ENCODE peak calls at places on chromosome 13, in four cellular contexts. J, E, Z and G are unnamed samples.
A peak's percentile ranks its signal among the peaks of the same experiment; 100 is the strongest.

GRCh38 chr13:49098771-49099512 is 121.2 kb upstream of the MLNR start:
- DNase-seq in J (no peak), E (no peak), Z (no peak), G (no peak)

GRCh38 chr13:86567119-86567518 is 767.9 kb upstream of the SLITRK6 start:
- DNase-seq in J (no peak), E (peak; percentile 70), Z (no peak), G (no peak)

GRCh38 chr13:112175162-112176075 is 108.5 kb downstream of the SOX1 start:
- DNase-seq in J (no peak), E (peak; percentile 16), Z (no peak), G (no peak)

GRCh38 chr13:53041968-53042485 is 13.4 kb downstream of the OLFM4 start:
- DNase-seq in J (no peak), E (no peak), Z (no peak), G (no peak)

GRCh38 chr13:94181461-94182107 is 297.9 kb downstream of the DCT start:
- DNase-seq in J (no peak), E (no peak), Z (no peak), G (no peak)

GRCh38 chr13:45994752-45995151 is 57.8 kb downstream of the ZC3H13 start:
- DNase-seq in J (no peak), E (no peak), Z (no peak), G (no peak)

GRCh38 chr13:111484959-111485358 is 164.5 kb downstream of the TEX29 start:
- DNase-seq in J (no peak), E (no peak), Z (no peak), G (peak; percentile 0)

GRCh38 chr13:72963762-72964161 is 95.0 kb upstream of the KLF5 start:
- DNase-seq in J (no peak), E (no peak), Z (no peak), G (no peak)

GRCh38 chr13:106649495-106649894 is 81.6 kb upstream of the ARGLU1 start:
- DNase-seq in J (peak; percentile 43), E (no peak), Z (peak; percentile 43), G (no peak)

GRCh38 chr13:113649212-113649611 is 8.8 kb downstream of the ATP4B start:
- DNase-seq in J (no peak), E (peak; percentile 49), Z (no peak), G (no peak)

GRCh38 chr13:70987043-70987442 is 878.8 kb upstream of the KLHL1 start:
- DNase-seq in J (no peak), E (no peak), Z (no peak), G (no peak)

GRCh38 chr13:34779171-34779570 is 162.9 kb upstream of the NBEA start:
- DNase-seq in J (no peak), E (no peak), Z (no peak), G (no peak)

GRCh38 chr13:73231456-73231855 is 172.7 kb downstream of the KLF5 start:
- DNase-seq in J (no peak), E (no peak), Z (no peak), G (no peak)

GRCh38 chr13:112679932-112680677 is 9.7 kb upstream of the ATP11A start:
- DNase-seq in J (no peak), E (peak; percentile 22), Z (no peak), G (no peak)

GRCh38 chr13:106548064-106548696 is 12.7 kb upstream of the EFNB2 start:
- DNase-seq in J (no peak), E (no peak), Z (no peak), G (no peak)

GRCh38 chr13:79402679-79403078 is 3.4 kb downstream of the RBM26 start:
- DNase-seq in J (no peak), E (no peak), Z (no peak), G (no peak)

GRCh38 chr13:109274188-109274821 is 512.1 kb downstream of the IRS2 start:
- DNase-seq in J (peak; percentile 32), E (peak; percentile 86), Z (peak; percentile 40), G (peak; percentile 22)

GRCh38 chr13:80157261-80157942 is 183.5 kb downstream of the SPRY2 start:
- DNase-seq in J (peak; percentile 12), E (no peak), Z (no peak), G (no peak)

GRCh38 chr13:60329221-60329983 is 67.6 kb upstream of the TDRD3 start:
- DNase-seq in J (peak; percentile 14), E (peak; percentile 90), Z (peak; percentile 22), G (peak; percentile 43)

GRCh38 chr13:27770809-27771208 is 21.5 kb upstream of the GSX1 start:
- DNase-seq in J (peak; percentile 86), E (peak; percentile 76), Z (peak; percentile 53), G (no peak)

GRCh38 chr13:45051315-45051714 is 62.0 kb downstream of the GPALPP1 start:
- DNase-seq in J (no peak), E (no peak), Z (no peak), G (no peak)

GRCh38 chr13:48160879-48161278 is 66.0 kb upstream of the MED4 start:
- DNase-seq in J (peak; percentile 81), E (no peak), Z (peak; percentile 35), G (no peak)

GRCh38 chr13:50352720-50353491 is 337.7 kb downstream of the KCNRG start:
- DNase-seq in J (no peak), E (no peak), Z (no peak), G (no peak)

GRCh38 chr13:113947321-113948033 is 26.4 kb downstream of the C13orf46 start:
- DNase-seq in J (peak; percentile 49), E (peak; percentile 74), Z (peak; percentile 73), G (peak; percentile 83)

GRCh38 chr13:30872685-30873443 is 33.2 kb upstream of the MEDAG start:
- DNase-seq in J (peak; percentile 35), E (peak; percentile 86), Z (no peak), G (peak; percentile 53)

GRCh38 chr13:102651392-102651791 is 43.5 kb downstream of the METTL21C start:
- DNase-seq in J (peak; percentile 5), E (no peak), Z (peak; percentile 13), G (no peak)

GRCh38 chr13:43915451-43915850 is 35.7 kb downstream of the LACC1 start:
- DNase-seq in J (no peak), E (no peak), Z (no peak), G (no peak)

GRCh38 chr13:102003848-102004570 is 397.8 kb downstream of the FGF14 start:
- DNase-seq in J (no peak), E (no peak), Z (no peak), G (no peak)

GRCh38 chr13:44221657-44222056 is 152.0 kb upstream of the SERP2 start:
- DNase-seq in J (no peak), E (no peak), Z (no peak), G (no peak)

GRCh38 chr13:48403151-48403631 is 9.7 kb downstream of the LPAR6 start:
- DNase-seq in J (no peak), E (no peak), Z (no peak), G (no peak)

GRCh38 chr13:22487932-22488331 is 692.8 kb upstream of the SGCG start:
- DNase-seq in J (no peak), E (no peak), Z (no peak), G (no peak)

GRCh38 chr13:75479102-75479501 is 2.9 kb downstream of the TBC1D4 start:
- DNase-seq in J (no peak), E (no peak), Z (no peak), G (no peak)

GRCh38 chr13:34338102-34338501 is 520.2 kb downstream of the RFC3 start:
- DNase-seq in J (no peak), E (no peak), Z (no peak), G (no peak)

DNA sequence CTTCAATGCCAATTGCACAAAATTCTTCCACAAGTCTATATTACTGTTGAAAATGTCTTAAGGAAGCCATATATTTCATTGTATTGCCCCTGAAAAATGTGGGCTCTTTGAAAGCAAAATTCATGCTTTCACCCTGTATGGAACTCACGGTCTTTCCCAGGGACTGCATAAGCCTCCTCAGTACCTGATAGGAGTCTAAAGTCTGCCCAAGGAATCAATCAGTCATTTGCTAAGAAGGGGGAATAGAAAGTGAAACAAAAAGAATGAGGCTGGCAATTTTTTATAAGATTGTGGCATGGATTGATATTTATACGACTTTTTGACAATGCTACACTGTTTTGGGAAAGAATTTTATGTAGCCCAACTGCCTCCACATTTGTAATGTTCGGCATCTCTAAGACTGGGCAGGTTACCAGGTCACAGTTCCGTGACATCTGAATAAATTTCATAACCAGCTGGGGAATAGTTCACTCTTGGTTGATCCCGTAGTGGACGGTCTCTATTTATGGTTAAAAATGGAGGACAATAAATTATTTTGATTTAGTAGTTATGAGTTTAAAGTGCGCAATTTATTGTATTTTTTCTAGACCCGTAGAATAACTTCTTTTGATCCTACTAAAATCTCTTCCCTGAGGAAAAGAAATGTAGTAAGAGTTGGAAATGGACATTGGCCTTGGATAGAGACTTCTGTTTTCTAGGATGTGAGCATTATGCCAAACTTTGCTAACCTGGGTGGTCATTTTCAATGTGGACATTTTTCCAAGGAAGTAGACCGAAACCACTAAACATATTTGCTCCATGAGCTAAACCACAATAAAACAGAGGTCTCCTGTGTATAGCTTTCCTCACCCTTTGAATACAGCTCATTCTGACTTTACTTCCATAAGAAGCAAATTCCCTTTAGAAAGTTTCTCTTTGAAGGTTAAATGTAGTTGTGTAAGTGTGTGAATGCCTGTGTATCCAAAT is 1585.3 kb downstream of the EFNB2 start:
- DNase-seq in J (no peak), E (no peak), Z (no peak), G (no peak)
- H3K27ac ChIP-seq in J (no peak overlapping the region), E (no peak overlapping the region), Z (no peak overlapping the region), G (no peak overlapping the region)

GRCh38 chr13:41458939-41459753 is 1.8 kb downstream of the RGCC start:
- DNase-seq in J (peak; percentile 53), E (peak; percentile 74), Z (peak; percentile 45), G (no peak)
- H3K27ac ChIP-seq in J (no peak overlapping the region), E (no peak overlapping the region), Z (no peak overlapping the region), G (no peak overlapping the region)

DNA sequence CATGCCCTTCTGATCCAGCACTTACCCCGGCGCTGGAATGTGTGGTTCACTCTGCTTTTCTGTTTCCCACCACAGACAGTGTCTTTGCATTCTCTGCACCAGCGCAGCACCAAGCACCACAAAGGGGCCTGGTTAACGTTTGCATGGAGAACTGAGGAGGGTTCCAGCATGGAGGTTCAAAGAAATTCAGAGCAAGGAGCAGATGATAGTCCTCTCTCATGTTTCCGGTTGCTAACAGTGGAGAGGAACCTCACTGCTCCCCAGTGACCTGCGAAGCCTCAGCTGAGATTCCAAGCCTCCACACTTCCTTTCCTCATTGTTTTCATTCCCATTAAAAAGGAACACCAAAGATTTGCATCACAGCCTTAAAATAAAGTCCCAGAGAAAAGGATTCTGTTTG is 99.7 kb downstream of the STARD13 start:
- DNase-seq in J (no peak), E (peak; percentile 52), Z (no peak), G (no peak)
- H3K27ac ChIP-seq in J (no peak overlapping the region), E (no peak overlapping the region), Z (no peak overlapping the region), G (no peak overlapping the region)

GRCh38 chr13:100608906-100609305 is 20.3 kb upstream of the GGACT start:
- DNase-seq in J (no peak), E (no peak), Z (no peak), G (no peak)

GRCh38 chr13:100611678-100612492 is 23.3 kb upstream of the GGACT start:
- DNase-seq in J (peak; percentile 73), E (no peak), Z (no peak), G (no peak)

GRCh38 chr13:100604909-100605308 is 16.3 kb upstream of the GGACT start:
- DNase-seq in J (no peak), E (no peak), Z (no peak), G (no peak)

GRCh38 chr13:100610399-100611347 is 22.1 kb upstream of the GGACT start:
- DNase-seq in J (no peak), E (no peak), Z (no peak), G (no peak)
- H3K27ac ChIP-seq in J (no peak overlapping the region), E (no peak overlapping the region), Z (no peak overlapping the region), G (no peak overlapping the region)